ENCODE peak calls at places on chromosomes 5 and 9, in six cellular contexts. P is tibial nerve, Z is spleen, V is heart left ventricle, K is suprapubic skin, U is A549. I is an unnamed sample.

GRCh38 chr9:6328103-6328502 is at the start of gene TPD52L3:
- DNase-seq in P (no peak), Z (no peak), V (no peak), K (no peak), U (no peak), I (no peak)

GRCh38 chr5:116652196-116652729 is 77.6 kb upstream of the SEMA6A start:
- DNase-seq in P (peak; percentile 80), Z (no peak), V (no peak), K (no peak), U (no peak), I (no peak)

GRCh38 chr5:71757590-71758543 is 38.8 kb downstream of the CARTPT start:
- DNase-seq in P (peak; percentile 58), Z (no peak), V (peak; percentile 63), K (no peak), U (peak; percentile 40), I (peak; percentile 65)

GRCh38 chr9:92749071-92749933 is 15.3 kb downstream of the BICD2 start:
- DNase-seq in P (no peak), Z (peak; percentile 56), V (no peak), K (peak; percentile 78), U (no peak), I (no peak)

GRCh38 chr5:131999991-132000490 is 11.4 kb downstream of the ACSL6 start:
- DNase-seq in P (no peak), Z (peak; percentile 41), V (no peak), K (no peak), U (no peak), I (no peak)

GRCh38 chr9:87383341-87384150 is 114.1 kb upstream of the DAPK1 start:
- DNase-seq in P (no peak), Z (no peak), V (no peak), K (no peak), U (no peak), I (no peak)

GRCh38 chr9:29514336-29514735 is 1941.1 kb upstream of the C9orf72 start:
- DNase-seq in P (no peak), Z (no peak), V (no peak), K (peak; percentile 69), U (no peak), I (no peak)

GRCh38 chr5:98769256-98770157 is 4.0 kb upstream of the RGMB start:
- DNase-seq in P (peak; percentile 27), Z (peak; percentile 83), V (peak; percentile 64), K (no peak), U (peak; percentile 42), I (peak; percentile 49)

GRCh38 chr5:133539818-133540217 is 72.5 kb downstream of the FSTL4 start:
- DNase-seq in P (no peak), Z (no peak), V (no peak), K (no peak), U (no peak), I (no peak)

GRCh38 chr9:35415769-35416427 is 74.0 kb upstream of the RUSC2 start:
- DNase-seq in P (no peak), Z (no peak), V (no peak), K (no peak), U (no peak), I (no peak)

GRCh38 chr9:129451089-129451656 is 169.7 kb downstream of the C9orf50 start:
- DNase-seq in P (no peak), Z (no peak), V (no peak), K (no peak), U (no peak), I (no peak)

GRCh38 chr5:154351141-154351540 is 94.7 kb upstream of the SAP30L start:
- DNase-seq in P (no peak), Z (no peak), V (no peak), K (no peak), U (no peak), I (no peak)

GRCh38 chr9:81078555-81078954 is 610.8 kb downstream of the TLE1 start:
- DNase-seq in P (no peak), Z (no peak), V (no peak), K (no peak), U (no peak), I (no peak)

GRCh38 chr5:165559645-165560044 is 2054.2 kb downstream of the MAT2B start:
- DNase-seq in P (no peak), Z (no peak), V (no peak), K (no peak), U (no peak), I (no peak)

GRCh38 chr5:174327317-174327864 is 281.9 kb downstream of the NSG2 start:
- DNase-seq in P (peak; percentile 35), Z (no peak), V (peak; percentile 78), K (no peak), U (peak; percentile 83), I (peak; percentile 48)

GRCh38 chr5:65769539-65769938 is 47.5 kb downstream of the NLN start:
- DNase-seq in P (no peak), Z (no peak), V (no peak), K (no peak), U (peak; percentile 13), I (no peak)

GRCh38 chr5:16654647-16655334 is 38.0 kb upstream of the RETREG1 start:
- DNase-seq in P (no peak), Z (no peak), V (no peak), K (no peak), U (no peak), I (no peak)

GRCh38 chr5:137624786-137625349 is 111.0 kb downstream of the KLHL3 start:
- DNase-seq in P (no peak), Z (no peak), V (no peak), K (no peak), U (no peak), I (no peak)

GRCh38 chr9:114207034-114207815 is 51.9 kb downstream of the COL27A1 start:
- DNase-seq in P (no peak), Z (peak; percentile 58), V (peak; percentile 75), K (no peak), U (no peak), I (peak; percentile 26)

GRCh38 chr5:177100714-177101121 is 14.0 kb downstream of the FGFR4 start:
- DNase-seq in P (no peak), Z (no peak), V (no peak), K (no peak), U (no peak), I (no peak)

DNA sequence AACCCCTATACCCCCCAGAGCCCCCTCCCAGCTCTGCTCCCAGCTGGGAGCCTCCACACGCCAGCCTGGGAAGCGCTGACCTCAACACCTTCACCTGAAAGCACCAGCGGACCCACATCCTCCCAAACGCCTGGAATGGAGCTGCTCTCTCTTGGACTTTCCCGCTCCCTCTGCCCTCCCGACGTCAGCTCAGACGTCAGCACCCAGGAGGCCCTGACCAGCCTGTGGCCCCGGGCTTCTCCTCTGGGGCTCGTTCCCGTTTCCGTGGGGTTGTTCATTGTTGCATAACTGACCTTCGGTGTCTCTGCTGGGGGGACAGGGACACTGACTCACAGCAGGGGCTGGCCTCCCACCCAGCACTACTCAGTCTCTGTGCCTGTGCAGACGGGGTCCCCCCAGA is 35.0 kb upstream of the SLC6A3 start:
- DNase-seq in P (no peak), Z (peak; percentile 94), V (peak; percentile 85), K (no peak), U (peak; percentile 50), I (peak; percentile 51)
- H3K27ac ChIP-seq in P (peak overlapping the region; percentile 58), Z (peak overlapping the region; percentile 95), V (no peak overlapping the region), K (no peak overlapping the region), U (peak overlapping the region; percentile 26), I (peak overlapping the region; percentile 9)

GRCh38 chr5:144332265-144332664 is 161.6 kb downstream of the KCTD16 start:
- DNase-seq in P (no peak), Z (no peak), V (no peak), K (no peak), U (no peak), I (no peak)
- TF ChIP-seq CTCF in P (no peak), Z (no peak), V (no peak), K (no peak), U (no peak), I (no peak)

GRCh38 chr9:101434990-101435389 is 584 bp downstream of the ALDOB start:
- DNase-seq in P (no peak), Z (no peak), V (no peak), K (no peak), U (no peak), I (no peak)

GRCh38 chr9:101433229-101433628 is 2.3 kb downstream of the ALDOB start:
- DNase-seq in P (no peak), Z (no peak), V (no peak), K (no peak), U (no peak), I (no peak)

GRCh38 chr9:101437806-101438232 is 2.2 kb upstream of the ALDOB start:
- DNase-seq in P (no peak), Z (peak; percentile 72), V (peak; percentile 56), K (no peak), U (no peak), I (peak; percentile 31)

GRCh38 chr9:101438523-101438922 is 2.9 kb upstream of the ALDOB start:
- DNase-seq in P (no peak), Z (no peak), V (no peak), K (no peak), U (no peak), I (no peak)

GRCh38 chr9:101435601-101436079 is at the start of gene ALDOB:
- DNase-seq in P (no peak), Z (no peak), V (no peak), K (no peak), U (no peak), I (no peak)
- TF ChIP-seq POLR2A in P (no peak), Z (no peak), V (no peak), K (no peak), U (no peak), I (no peak)

DNA sequence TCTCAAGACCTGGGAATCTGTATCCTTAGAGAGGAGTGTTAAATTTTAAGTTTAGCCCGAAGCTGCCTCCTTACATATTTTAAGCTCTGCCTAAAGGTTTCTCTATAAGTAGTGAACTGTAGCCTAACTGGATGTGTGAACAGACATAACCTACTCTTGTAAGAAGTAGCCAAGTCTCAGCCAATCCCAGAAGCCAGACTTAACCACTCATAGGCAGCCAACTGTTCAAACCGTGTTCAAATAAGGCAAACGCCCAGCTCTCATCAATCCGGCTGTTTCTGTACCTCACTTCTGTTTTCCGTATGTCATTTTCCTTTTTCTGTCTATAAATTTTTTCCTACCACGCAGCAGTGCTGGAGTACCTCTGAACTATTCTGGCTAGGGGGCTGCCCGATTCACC is 58.7 kb upstream of the HRH2 start:
- DNase-seq in P (no peak), Z (no peak), V (no peak), K (no peak), U (no peak), I (no peak)
- H3K27ac ChIP-seq in P (no peak overlapping the region), Z (no peak overlapping the region), V (peak overlapping the region; percentile 93), K (no peak overlapping the region), U (no peak overlapping the region), I (no peak overlapping the region)

GRCh38 chr9:132670816-132671371 is 630 bp downstream of the GTF3C4 start:
- DNase-seq in P (no peak), Z (peak; percentile 78), V (peak; percentile 58), K (no peak), U (peak; percentile 38), I (peak; percentile 24)

GRCh38 chr9:132672413-132672690 is 2.1 kb downstream of the GTF3C4 start:
- DNase-seq in P (no peak), Z (no peak), V (no peak), K (no peak), U (no peak), I (no peak)

GRCh38 chr9:132674485-132674884 is 4.2 kb downstream of the GTF3C4 start:
- DNase-seq in P (no peak), Z (no peak), V (no peak), K (no peak), U (no peak), I (no peak)

GRCh38 chr9:132671620-132672412 is 1.6 kb downstream of the GTF3C4 start:
- DNase-seq in P (no peak), Z (no peak), V (no peak), K (no peak), U (no peak), I (no peak)

GRCh38 chr9:132673355-132673754 is 3.1 kb downstream of the GTF3C4 start:
- DNase-seq in P (no peak), Z (no peak), V (no peak), K (no peak), U (peak; percentile 68), I (no peak)
- TF ChIP-seq CTCF in P (no peak), Z (no peak), V (no peak), K (no peak), U (no peak), I (no peak)

GRCh38 chr9:136438909-136439549 is 616 bp downstream of the INPP5E start:
- DNase-seq in P (no peak), Z (peak; percentile 87), V (peak; percentile 72), K (no peak), U (peak; percentile 25), I (peak; percentile 35)
- TF ChIP-seq POLR2A in P (no peak), Z (no peak), V (no peak), K (no peak), U (no peak), I (no peak)

I was measured in transverse colon.